ENCODE peak calls at places on chromosomes 5 and 9, in four cellular contexts. Z is psoas muscle, N is cardiac fibroblast, J is MM.1S. G is an unnamed sample.

GRCh38 chr5:169805527-169805934 is 168.5 kb downstream of the DOCK2 start:
- DNase-seq in N (peak), Z (no peak), J (no peak), G (peak)

GRCh38 chr9:99516657-99517049 is 294.6 kb downstream of the SEC61B start:
- DNase-seq in Z (no peak), N (no peak), J (no peak), G (no peak)

GRCh38 chr5:129118826-129119225 is 24.3 kb downstream of the ISOC1 start:
- DNase-seq in J (no peak), N (no peak), Z (no peak), G (no peak)

GRCh38 chr9:132583584-132584304 is 1.3 kb downstream of the BARHL1 start:
- DNase-seq in J (no peak), Z (no peak), N (no peak), G (no peak)

GRCh38 chr5:113387844-113388243 is 46.9 kb downstream of the TSSK1B start:
- DNase-seq in N (no peak), Z (no peak), J (no peak), G (no peak)

GRCh38 chr9:76310577-76310976 is 83.6 kb downstream of the RFK start:
- DNase-seq in N (no peak), Z (no peak), J (no peak), G (no peak)

GRCh38 chr9:37085233-37085632 is 35.1 kb upstream of the ZCCHC7 start:
- DNase-seq in N (no peak), J (no peak), Z (no peak), G (no peak)

GRCh38 chr5:64108674-64109073 is 57.0 kb upstream of the RNF180 start:
- DNase-seq in N (no peak), J (no peak), Z (no peak), G (no peak)

GRCh38 chr5:170296935-170297588 is 515 bp downstream of the LCP2 start:
- DNase-seq in Z (no peak), J (peak), N (no peak), G (no peak)

GRCh38 chr5:31888513-31888912 is 249.6 kb downstream of the PDZD2 start:
- DNase-seq in N (no peak), Z (no peak), J (no peak), G (no peak)

GRCh38 chr5:83636141-83636540 is 84.5 kb downstream of the HAPLN1 start:
- DNase-seq in J (no peak), Z (no peak), N (no peak), G (peak)

GRCh38 chr5:34686762-34687268 is 30.7 kb downstream of the RAI14 start:
- DNase-seq in Z (no peak), N (peak), J (no peak), G (peak)

GRCh38 chr5:522899-523657 is 1.2 kb downstream of the SLC9A3 start:
- DNase-seq in N (no peak), J (no peak), Z (no peak), G (no peak)

GRCh38 chr5:69083412-69083811 is 10.4 kb upstream of the SLC30A5 start:
- DNase-seq in Z (no peak), N (peak), J (no peak), G (no peak)

GRCh38 chr5:74389531-74390305 is 250.8 kb downstream of the ENC1 start:
- DNase-seq in J (no peak), N (no peak), Z (no peak), G (no peak)

GRCh38 chr5:34522599-34523381 is 133.3 kb upstream of the RAI14 start:
- DNase-seq in N (peak), Z (no peak), J (peak), G (peak)

GRCh38 chr5:150410524-150411244 is 2.0 kb downstream of the CD74 start:
- DNase-seq in J (peak), Z (peak), N (peak), G (no peak)

GRCh38 chr9:131402738-131403492 is 9.0 kb downstream of the PRRC2B start:
- DNase-seq in J (no peak), Z (peak), N (peak), G (peak)

GRCh38 chr9:121895836-121896544 is 197.1 kb downstream of the TTLL11 start:
- DNase-seq in Z (no peak), N (peak), J (no peak), G (no peak)

GRCh38 chr5:177546262-177546741 is 8.1 kb downstream of the FAM193B start:
- DNase-seq in J (no peak), N (peak), Z (peak), G (peak)

GRCh38 chr5:141486091-141486490 is 1.3 kb downstream of the PCDHGC4 start:
- DNase-seq in N (no peak), Z (no peak), J (no peak), G (no peak)

GRCh38 chr5:131245948-131246347 is 17.9 kb upstream of the CDC42SE2 start:
- DNase-seq in N (no peak), J (no peak), Z (no peak), G (no peak)

GRCh38 chr5:146606838-146607237 is 90.8 kb upstream of the GPR151 start:
- DNase-seq in N (no peak), Z (no peak), J (no peak), G (no peak)

GRCh38 chr5:144332265-144332664 is 161.6 kb downstream of the KCTD16 start:
- DNase-seq in J (no peak), N (no peak), Z (no peak), G (no peak)

GRCh38 chr5:54895816-54896341 is 89.5 kb downstream of the ESM1 start:
- DNase-seq in N (peak), Z (no peak), J (peak), G (no peak)

GRCh38 chr5:142661143-142661542 is 24.7 kb downstream of the FGF1 start:
- DNase-seq in Z (no peak), N (no peak), J (no peak), G (no peak)

GRCh38 chr5:149756354-149756753 is 26.2 kb downstream of the PPARGC1B start:
- DNase-seq in J (no peak), N (no peak), Z (no peak), G (no peak)

GRCh38 chr9:97848582-97849237 is 4.3 kb upstream of the FOXE1 start:
- DNase-seq in J (no peak), N (no peak), Z (peak), G (no peak)

DNA sequence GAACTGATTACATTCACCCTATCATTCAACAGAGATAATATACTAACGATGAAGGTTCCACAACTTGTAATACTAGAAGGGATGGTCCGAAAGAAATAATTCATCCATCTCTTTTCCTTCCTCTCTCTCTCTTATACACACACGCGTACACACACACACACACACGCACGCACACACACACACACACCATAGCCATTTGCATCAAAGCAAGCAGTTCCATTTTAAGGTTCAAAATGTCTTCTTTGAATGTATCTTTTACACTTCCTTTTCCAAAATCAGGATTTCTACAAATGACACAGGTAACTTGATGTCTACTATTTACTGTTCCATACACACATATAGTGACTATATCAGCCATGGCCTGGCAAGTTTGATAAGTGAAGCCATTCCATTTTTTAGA is 932 bp downstream of the GDA start:
- DNase-seq in J (no peak), Z (no peak), N (no peak), G (no peak)
- H3K4me3 ChIP-seq in J (no peak), Z (no peak), N (no peak), G (no peak)

GRCh38 chr5:10702040-10702629 is 58.9 kb downstream of the DAP start:
- DNase-seq in Z (no peak), N (peak), J (no peak), G (peak)
- H3K4me3 ChIP-seq in Z (no peak), N (no peak), J (no peak), G (no peak)

GRCh38 chr9:137277329-137278041 is at the start of gene TOR4A:
- DNase-seq in N (peak), J (peak), Z (peak), G (no peak)

GRCh38 chr9:137276757-137277328 is 683 bp upstream of the TOR4A start:
- DNase-seq in J (no peak), N (peak), Z (peak), G (no peak)

GRCh38 chr9:137275203-137275936 is 2.2 kb upstream of the TOR4A start:
- DNase-seq in J (no peak), Z (no peak), N (no peak), G (no peak)

GRCh38 chr9:137278061-137278912 is 761 bp downstream of the TOR4A start:
- DNase-seq in Z (no peak), J (no peak), N (peak), G (no peak)

GRCh38 chr9:137275937-137276756 is 1.4 kb upstream of the TOR4A start:
- DNase-seq in N (no peak), Z (no peak), J (no peak), G (no peak)
- H3K4me3 ChIP-seq in N (no peak), Z (peak), J (no peak), G (no peak)

DNA sequence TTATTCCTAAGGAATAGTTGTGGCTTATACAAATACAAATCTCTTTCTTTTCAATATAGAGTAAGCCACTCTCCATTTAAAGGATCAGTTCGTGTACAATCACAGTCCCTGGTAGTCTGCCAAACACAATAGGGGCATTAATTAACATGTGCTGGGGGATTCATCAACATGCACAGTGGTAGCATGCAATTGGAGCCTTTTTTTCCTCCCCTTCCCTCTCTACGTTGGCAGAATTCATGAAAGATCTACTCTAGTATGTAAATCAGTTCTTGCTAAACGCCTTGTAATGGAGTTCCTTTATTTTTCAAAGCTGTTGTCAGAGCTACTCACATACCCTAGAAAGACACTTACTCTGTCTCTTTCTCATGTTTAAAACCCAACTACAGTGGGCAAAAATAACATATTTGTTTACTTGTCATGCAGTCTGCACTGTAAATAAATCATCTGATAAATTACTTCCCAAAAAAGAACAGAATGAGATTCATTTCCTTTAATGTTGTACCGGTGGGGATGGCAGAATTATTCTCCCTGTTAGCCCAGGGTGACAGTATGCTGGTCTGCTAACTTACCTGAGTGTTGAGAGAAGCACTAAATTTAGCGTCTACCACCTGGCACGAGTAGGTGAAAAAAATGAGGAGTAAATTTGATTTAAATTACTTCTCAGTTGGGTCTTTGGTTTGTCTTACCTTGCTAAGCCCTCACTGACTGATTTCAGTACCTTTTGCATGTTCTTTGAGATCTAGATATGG is 341.5 kb upstream of the CCNH start:
- DNase-seq in J (no peak), Z (no peak), N (no peak), G (no peak)
- H3K4me3 ChIP-seq in J (no peak), Z (no peak), N (no peak), G (no peak)

GRCh38 chr5:14370386-14370785 is 211.2 kb upstream of the OTULINL start:
- DNase-seq in J (no peak), Z (no peak), N (no peak), G (no peak)
- H3K4me3 ChIP-seq in J (no peak), Z (no peak), N (no peak), G (no peak)

GRCh38 chr9:126532951-126533910 is 80.5 kb upstream of the LMX1B start:
- DNase-seq in J (no peak), Z (no peak), N (no peak), G (no peak)

GRCh38 chr9:126532019-126532462 is 81.7 kb upstream of the LMX1B start:
- DNase-seq in J (no peak), N (peak), Z (no peak), G (no peak)

GRCh38 chr9:126531035-126531571 is 82.6 kb upstream of the LMX1B start:
- DNase-seq in J (no peak), N (no peak), Z (no peak), G (no peak)

GRCh38 chr9:126531591-126531990 is 82.1 kb upstream of the LMX1B start:
- DNase-seq in N (no peak), Z (no peak), J (no peak), G (no peak)

DNA sequence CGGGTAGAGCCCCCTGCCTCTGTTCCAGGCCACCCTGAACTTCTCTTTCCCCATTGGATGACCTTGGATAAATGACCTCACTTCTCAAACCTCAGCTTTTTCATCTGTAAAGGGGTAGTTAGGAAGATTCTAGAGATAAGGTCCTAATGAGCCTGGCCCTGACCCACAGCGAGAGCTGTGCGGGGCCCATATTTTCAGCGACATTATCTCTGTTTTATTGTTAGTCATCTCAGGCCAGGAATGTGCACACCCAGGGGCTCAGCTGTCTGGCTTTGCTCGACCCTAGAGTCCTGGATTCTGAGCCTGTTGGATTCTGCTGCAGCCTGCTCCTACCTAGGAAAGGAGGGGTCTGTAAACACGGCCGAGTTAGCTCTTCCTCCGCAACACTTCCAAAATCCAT is 81.2 kb upstream of the LMX1B start:
- DNase-seq in J (no peak), Z (no peak), N (no peak), G (no peak)
- H3K4me3 ChIP-seq in J (no peak), Z (no peak), N (no peak), G (no peak)